ENCODE peak calls at places on chromosomes 2 and 18, in four cellular contexts. E is breast epithelium, F is H1, L is ovary. N is an unnamed sample.

GRCh38 chr18:62523631-62524442 is 1.0 kb downstream of the ZCCHC2 start:
- DNase-seq in E (peak; percentile 59), F (peak; percentile 67), L (peak; percentile 48), N (no peak)

GRCh38 chr2:101540518-101540917 is 65.6 kb upstream of the RFX8 start:
- DNase-seq in E (no peak), F (peak; percentile 10), L (no peak), N (no peak)

GRCh38 chr2:160432633-160433032 is 61.0 kb downstream of the RBMS1 start:
- DNase-seq in E (no peak), F (no peak), L (no peak), N (no peak)

GRCh38 chr2:152962446-152962845 is 244.0 kb downstream of the ARL6IP6 start:
- DNase-seq in E (no peak), F (no peak), L (no peak), N (no peak)

GRCh38 chr2:152222975-152223638 is 47.5 kb upstream of the STAM2 start:
- DNase-seq in E (no peak), F (no peak), L (peak; percentile 57), N (peak; percentile 31)

GRCh38 chr2:176130153-176130916 is 830 bp downstream of the HOXD8 start:
- DNase-seq in E (no peak), F (peak; percentile 63), L (peak; percentile 78), N (no peak)

GRCh38 chr18:58862851-58863538 is 1.7 kb upstream of the ZNF532 start:
- DNase-seq in E (no peak), F (peak; percentile 64), L (peak; percentile 54), N (no peak)

GRCh38 chr2:200888719-200889625 is at the start of the genes NIF3L1 and PPIL3:
- DNase-seq in E (peak; percentile 95), F (peak; percentile 94), L (peak; percentile 94), N (peak; percentile 93)

GRCh38 chr2:9498210-9498609 is 23.9 kb downstream of the IAH1 start:
- DNase-seq in E (no peak), F (no peak), L (no peak), N (no peak)

GRCh38 chr2:240369725-240370585 is 65.5 kb upstream of the GPC1 start:
- DNase-seq in E (no peak), F (no peak), L (peak; percentile 77), N (peak; percentile 97)
- TF ChIP-seq POLR2A in E (no peak), F (no peak), L (no peak), N (peak; percentile 55)

GRCh38 chr2:39306626-39307025 is 62.9 kb upstream of the CDKL4 start:
- DNase-seq in E (no peak), F (no peak), L (no peak), N (no peak)
- TF ChIP-seq POLR2A in E (no peak), F (no peak), L (no peak), N (no peak)

GRCh38 chr2:30930716-30931115 is 123.5 kb upstream of the CAPN13 start:
- DNase-seq in E (no peak), F (no peak), L (no peak), N (no peak)
- TF ChIP-seq POLR2A in E (no peak), F (no peak), L (no peak), N (no peak)

GRCh38 chr2:263774-264492 is at the start of gene SH3YL1:
- DNase-seq in E (peak; percentile 79), F (no peak), L (peak; percentile 42), N (no peak)
- TF ChIP-seq POLR2A in E (no peak), F (no peak), L (no peak), N (no peak)

GRCh38 chr2:38978908-38979307 is 89.2 kb downstream of the ARHGEF33 start:
- DNase-seq in E (no peak), F (no peak), L (no peak), N (no peak)

GRCh38 chr2:38978504-38978903 is 88.8 kb downstream of the ARHGEF33 start:
- DNase-seq in E (no peak), F (no peak), L (no peak), N (no peak)

GRCh38 chr2:38982497-38982896 is 92.8 kb downstream of the ARHGEF33 start:
- DNase-seq in E (no peak), F (no peak), L (no peak), N (no peak)

GRCh38 chr2:38981670-38982357 is 92.1 kb downstream of the ARHGEF33 start:
- DNase-seq in E (no peak), F (no peak), L (no peak), N (no peak)

DNA sequence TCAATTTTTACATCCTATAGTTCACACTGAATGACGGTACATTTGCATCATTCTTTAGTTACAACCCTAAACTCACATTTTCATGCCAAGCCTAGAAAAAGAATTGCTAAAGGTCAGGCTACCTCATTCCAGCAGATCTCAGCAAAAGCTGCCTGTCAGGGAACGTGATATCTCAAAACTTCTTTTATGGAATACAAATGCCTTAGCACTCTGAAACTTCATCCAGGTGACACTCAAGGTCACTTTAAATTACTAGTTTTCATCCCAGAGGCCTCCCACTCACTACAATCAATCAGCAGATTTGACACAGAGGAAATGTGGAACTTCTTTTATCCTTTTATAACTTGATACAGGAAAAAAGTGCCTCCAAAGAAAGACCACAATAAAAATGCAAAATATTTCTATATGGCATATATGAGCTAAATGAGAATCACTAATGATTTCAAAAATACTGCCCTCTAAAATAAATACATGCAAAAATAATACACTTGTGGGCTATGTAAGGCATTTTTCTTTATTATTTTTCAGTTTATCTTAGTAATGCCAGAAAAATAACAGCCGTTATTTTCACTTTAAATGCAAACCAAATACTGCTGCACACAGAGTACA is 91.5 kb downstream of the ARHGEF33 start:
- DNase-seq in E (no peak), F (no peak), L (no peak), N (no peak)
- TF ChIP-seq POLR2A in E (no peak), F (no peak), L (no peak), N (no peak)

DNA sequence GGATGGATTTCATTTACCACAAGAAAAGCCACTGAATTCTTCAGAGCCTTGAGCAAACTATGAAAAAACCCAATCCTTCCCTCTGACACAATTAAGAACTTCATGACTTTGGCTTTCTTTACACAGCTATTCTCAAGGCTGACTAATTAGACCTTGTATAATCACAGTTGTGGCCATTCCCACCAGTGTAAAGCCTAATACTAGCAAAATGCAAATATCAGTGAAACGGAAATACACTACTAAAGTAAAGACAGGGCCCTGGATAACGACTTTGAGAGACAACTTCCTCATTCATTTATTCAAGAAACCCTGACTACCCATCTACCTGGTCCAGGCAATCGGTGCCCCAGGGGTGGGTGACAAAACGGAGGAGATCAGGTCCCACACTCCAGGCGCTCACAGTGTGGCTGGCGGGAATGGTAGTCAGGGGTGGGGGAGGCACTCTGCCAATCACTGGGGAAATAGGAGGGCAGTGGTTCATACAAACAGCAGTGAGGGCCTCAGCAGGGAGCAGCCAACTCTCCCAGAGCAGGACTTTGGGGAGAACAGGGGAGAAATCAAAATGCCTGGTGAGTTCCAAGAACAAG is 28.1 kb downstream of the TMEM163 start:
- DNase-seq in E (no peak), F (no peak), L (no peak), N (no peak)
- TF ChIP-seq POLR2A in E (no peak), F (no peak), L (no peak), N (no peak)

GRCh38 chr2:34031097-34031496 is 432.0 kb upstream of the FAM98A start:
- DNase-seq in E (no peak), F (no peak), L (no peak), N (no peak)
- TF ChIP-seq POLR2A in E (no peak), F (no peak), L (no peak), N (no peak)